ENCODE peak calls at places on chromosomes 13 and 19, in five cellular contexts. N, S, G, C and P are unnamed samples.

GRCh38 chr13:37068962-37069361 is 9.5 kb upstream of the SUPT20H start:
- DNase-seq in S (no peak), C (no peak), N (peak), G (no peak), P (no peak)

GRCh38 chr13:77952276-77952675 is 33.6 kb upstream of the EDNRB start:
- DNase-seq in S (no peak), N (no peak), G (no peak), C (no peak), P (peak)

GRCh38 chr19:15107056-15108010 is at the start of gene SYDE1:
- DNase-seq in G (no peak), S (no peak), C (peak), N (no peak), P (peak)

GRCh38 chr13:95367309-95367843 is 66.1 kb upstream of the ABCC4 start:
- DNase-seq in N (no peak), S (no peak), G (no peak), C (no peak), P (no peak)

GRCh38 chr13:53466576-53466975 is 438.0 kb downstream of the OLFM4 start:
- DNase-seq in G (no peak), N (no peak), S (no peak), C (no peak), P (no peak)

GRCh38 chr19:38682195-38682867 is 34.9 kb downstream of the ACTN4 start:
- DNase-seq in G (no peak), C (no peak), S (no peak), N (no peak), P (no peak)

GRCh38 chr13:108645376-108645775 is 16.0 kb downstream of the MYO16 start:
- DNase-seq in N (no peak), C (no peak), S (no peak), G (no peak), P (no peak)

GRCh38 chr13:67353891-67354459 is 123.8 kb upstream of the PCDH9 start:
- DNase-seq in S (no peak), G (no peak), N (no peak), C (no peak), P (no peak)

GRCh38 chr13:45328661-45329105 is 12.3 kb downstream of the TPT1 start:
- DNase-seq in N (no peak), S (no peak), G (no peak), C (no peak), P (no peak)

GRCh38 chr19:4297901-4298771 is 4.1 kb downstream of the TMIGD2 start:
- DNase-seq in S (no peak), C (peak), N (no peak), G (no peak), P (peak)

GRCh38 chr19:4295972-4296771 is 6.0 kb downstream of the TMIGD2 start:
- DNase-seq in G (no peak), S (no peak), N (no peak), C (no peak), P (peak)

GRCh38 chr19:4300589-4300988 is 1.6 kb downstream of the TMIGD2 start:
- DNase-seq in N (no peak), G (no peak), C (no peak), S (no peak), P (no peak)

GRCh38 chr19:4301590-4302237 is 475 bp downstream of the TMIGD2 start:
- DNase-seq in C (no peak), N (no peak), S (no peak), G (no peak), P (no peak)

GRCh38 chr19:4298772-4299550 is 3.2 kb downstream of the TMIGD2 start:
- DNase-seq in C (no peak), S (no peak), N (no peak), G (no peak), P (no peak)
- TF ChIP-seq JUNB in C (no peak), S (no peak), N (no peak), G (no peak), P (no peak)

DNA sequence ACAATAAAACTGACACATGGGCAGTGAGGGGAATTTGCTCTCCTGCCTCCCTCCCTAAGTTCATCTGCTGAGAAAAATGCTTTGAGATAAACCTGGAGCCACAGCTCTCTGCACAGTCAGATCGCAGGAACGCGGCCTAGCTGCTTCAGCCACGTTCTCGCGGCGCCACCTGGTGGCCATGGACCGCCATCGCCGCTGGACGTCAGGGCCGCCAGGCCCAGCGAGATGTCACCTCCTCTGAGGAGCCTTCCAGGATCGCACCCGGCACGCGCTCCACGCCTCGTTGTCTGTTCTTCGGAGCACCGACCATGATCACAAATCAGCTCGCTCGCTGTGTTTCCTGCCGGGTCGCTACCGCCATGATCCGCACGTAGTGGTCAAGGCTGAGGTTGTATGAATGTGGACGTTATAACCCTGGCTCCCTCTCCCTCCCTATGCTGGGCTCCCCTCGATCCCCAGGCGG is 20.6 kb upstream of the USP29 start:
- DNase-seq in C (peak), G (peak), N (peak), S (no peak), P (peak)
- TF ChIP-seq JUNB in C (no peak), G (no peak), N (no peak), S (no peak), P (no peak)

GRCh38 chr19:3366104-3366760 is at the start of gene NFIC:
- DNase-seq in N (peak), S (no peak), G (no peak), C (no peak), P (peak)
- TF ChIP-seq JUNB in N (no peak), S (no peak), G (no peak), C (no peak), P (no peak)

GRCh38 chr13:75181906-75182305 is 300.1 kb downstream of the TBC1D4 start:
- DNase-seq in C (no peak), N (no peak), S (no peak), G (no peak), P (no peak)
- TF ChIP-seq JUNB in C (no peak), N (no peak), S (no peak), G (peak), P (no peak)

GRCh38 chr13:47545206-47545605 is 455.9 kb downstream of the SUCLA2 start:
- DNase-seq in N (no peak), S (no peak), C (no peak), G (no peak), P (no peak)

GRCh38 chr13:47548294-47548825 is 452.7 kb downstream of the SUCLA2 start:
- DNase-seq in S (no peak), N (no peak), C (no peak), G (no peak), P (no peak)

GRCh38 chr13:47546265-47546962 is 454.7 kb downstream of the SUCLA2 start:
- DNase-seq in G (no peak), C (no peak), N (no peak), S (no peak), P (no peak)

GRCh38 chr13:47546963-47547345 is 454.1 kb downstream of the SUCLA2 start:
- DNase-seq in G (no peak), N (no peak), S (no peak), C (no peak), P (no peak)

DNA sequence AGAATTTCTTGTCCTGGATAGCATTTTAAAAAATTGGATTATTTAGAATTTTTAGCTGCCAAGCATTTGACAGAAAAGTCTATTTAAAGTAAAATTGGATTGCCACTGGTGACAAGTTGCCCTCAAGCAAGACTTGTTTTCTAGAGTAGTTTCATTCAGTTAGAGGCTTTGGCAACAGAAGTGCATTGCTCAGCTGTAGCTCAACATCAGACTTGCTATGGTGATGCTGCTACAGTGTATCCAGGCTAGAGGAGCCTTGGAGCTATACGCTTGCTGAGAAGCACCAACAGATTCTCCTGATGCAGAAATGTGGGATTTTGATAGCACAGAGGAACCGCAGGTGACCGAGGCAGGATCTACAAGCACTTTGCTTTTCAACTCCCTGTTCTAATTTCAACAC is 455.4 kb downstream of the SUCLA2 start:
- DNase-seq in S (no peak), N (no peak), G (no peak), C (no peak), P (no peak)
- TF ChIP-seq JUNB in S (no peak), N (no peak), G (no peak), C (no peak), P (no peak)

DNA sequence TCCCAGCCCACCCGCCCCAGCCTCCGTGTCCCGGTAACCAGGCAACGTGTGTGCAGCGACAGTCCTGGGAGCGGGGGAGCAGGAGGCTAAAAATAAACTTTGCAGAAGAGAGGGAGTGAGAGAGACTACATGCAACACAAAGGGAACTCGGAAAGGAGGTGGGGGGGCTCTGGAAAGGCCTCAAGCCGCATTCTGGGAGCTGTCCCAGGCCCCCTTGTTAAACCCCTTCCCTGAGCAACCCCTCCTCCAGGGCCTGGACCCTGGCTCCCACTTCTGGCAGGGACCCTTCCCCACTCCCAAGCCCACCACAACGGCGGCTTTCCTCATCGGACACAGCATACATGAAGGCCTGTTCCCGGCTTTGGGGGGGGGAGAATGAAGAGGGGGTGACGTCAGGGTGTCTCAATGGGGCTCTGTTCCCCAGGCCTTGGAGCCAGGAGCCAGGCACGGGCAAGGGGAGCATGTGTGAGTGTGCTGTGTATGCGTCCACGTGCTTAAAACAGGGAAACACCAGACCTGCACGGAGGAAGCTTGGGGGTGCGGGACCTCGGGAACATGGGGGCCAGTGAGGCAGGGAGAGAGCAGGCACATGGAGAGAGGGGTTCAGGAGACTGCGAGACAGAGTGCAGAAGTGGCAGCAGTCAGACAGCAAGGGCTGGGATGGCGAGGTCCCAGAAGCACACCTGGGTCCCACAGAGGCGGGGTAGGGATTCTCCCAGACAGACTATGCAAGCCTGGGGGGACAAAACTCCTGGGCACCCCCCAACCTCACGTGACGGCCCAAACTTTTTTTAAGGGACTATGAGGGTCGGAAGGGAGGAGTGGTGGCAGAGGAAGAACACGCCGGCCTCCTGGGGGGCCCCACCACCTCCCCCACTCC is 2.3 kb downstream of the ERF start:
- DNase-seq in G (peak), C (no peak), N (peak), S (no peak), P (peak)
- TF ChIP-seq JUNB in G (no peak), C (no peak), N (no peak), S (no peak), P (no peak)

DNA sequence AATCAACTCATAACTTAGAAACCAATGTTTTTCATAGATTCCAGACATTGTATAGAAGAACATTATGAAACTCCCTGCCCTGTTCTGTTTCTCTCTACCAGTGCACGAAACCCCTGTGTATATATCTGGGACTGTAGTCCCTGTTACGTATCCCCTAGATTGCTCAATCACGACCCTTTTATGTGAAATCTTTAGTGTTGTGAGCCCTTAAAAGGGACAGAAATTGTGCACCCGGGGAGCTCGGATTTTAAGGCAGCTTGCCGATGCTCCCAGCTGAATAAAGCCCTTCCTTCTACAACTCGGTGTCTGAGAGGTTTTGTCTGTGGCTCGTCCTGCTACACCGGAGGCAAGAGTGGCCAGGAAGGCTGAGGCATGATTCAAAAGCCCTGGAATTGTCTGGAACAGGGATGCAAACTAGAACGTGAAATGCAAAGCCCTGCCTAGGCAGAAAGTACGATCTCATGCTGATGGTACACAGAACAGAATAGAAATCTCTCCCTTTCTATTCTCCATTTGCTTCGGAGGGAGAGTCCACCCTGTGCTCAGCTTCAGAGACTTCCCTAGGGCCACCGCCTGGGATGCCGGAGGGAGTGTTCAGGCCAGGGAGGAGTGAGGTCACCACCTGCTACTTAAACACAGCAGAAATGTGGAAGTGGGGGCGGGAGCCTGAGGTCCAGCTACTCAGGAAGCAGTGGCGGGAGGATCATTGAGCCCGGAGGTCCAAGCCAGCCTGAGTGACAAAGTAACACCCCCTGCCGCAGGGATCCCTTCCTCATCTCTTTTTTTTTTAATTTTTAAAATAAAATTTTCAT is 760 bp upstream of the ZNF888 start:
- DNase-seq in S (no peak), N (peak), C (peak), G (no peak), P (peak)
- TF ChIP-seq JUNB in S (no peak), N (no peak), C (no peak), G (no peak), P (no peak)

GRCh38 chr13:33686772-33687480 is 131.0 kb upstream of the RFC3 start:
- DNase-seq in S (no peak), N (no peak), C (no peak), G (no peak), P (no peak)
- TF ChIP-seq JUNB in S (no peak), N (no peak), C (no peak), G (no peak), P (no peak)

GRCh38 chr19:8681345-8682021 is 17.1 kb downstream of the ACTL9 start:
- DNase-seq in G (no peak), C (no peak), N (no peak), S (no peak), P (no peak)

GRCh38 chr19:8682472-8682871 is 16.1 kb downstream of the ACTL9 start:
- DNase-seq in G (no peak), S (no peak), C (no peak), N (no peak), P (no peak)

GRCh38 chr19:8680676-8681344 is 17.8 kb downstream of the ACTL9 start:
- DNase-seq in S (no peak), N (no peak), G (no peak), C (no peak), P (no peak)

GRCh38 chr19:8682931-8683330 is 15.7 kb downstream of the ACTL9 start:
- DNase-seq in G (no peak), C (no peak), N (no peak), S (no peak), P (no peak)

DNA sequence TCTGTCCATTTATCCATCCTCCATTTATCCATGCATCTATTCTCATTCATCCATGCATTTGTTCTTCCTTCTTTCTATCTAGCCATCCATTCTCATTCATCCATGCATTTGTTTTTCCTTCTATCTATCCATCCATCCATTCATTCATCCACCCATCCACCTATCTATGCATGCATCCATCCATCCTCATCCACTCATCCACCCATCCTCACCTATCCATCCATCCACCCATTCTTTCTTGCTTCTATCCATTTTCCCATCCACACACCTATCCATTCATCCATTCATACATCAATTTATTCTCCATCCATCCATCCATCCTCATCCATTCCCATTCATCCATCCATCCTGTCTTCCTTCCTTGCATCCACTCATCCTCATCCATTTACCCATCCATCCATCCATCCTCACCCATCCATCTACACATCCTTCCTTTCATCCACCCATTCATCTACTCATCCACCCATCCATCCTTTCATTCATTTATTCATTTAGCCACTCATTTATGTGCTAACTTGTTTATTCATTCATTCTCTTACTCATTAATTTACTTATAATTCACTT is 20.3 kb downstream of the ACTL9 start:
- DNase-seq in C (no peak), N (no peak), G (no peak), S (no peak), P (no peak)
- TF ChIP-seq JUNB in C (no peak), N (no peak), G (no peak), S (no peak), P (no peak)